ENCODE peak calls at places on chromosomes 6 and 20, in nine cellular contexts. One of them, this sample, is unnamed.

GRCh38 chr6:149891259-149891658 is 6.7 kb downstream of the RAET1E start:
- DNase-seq in dorsolateral prefrontal cortex: no peak
- DNase-seq in kidney epithelial cell: no peak
- DNase-seq in AG04450: no peak
- DNase-seq in GM13977: no peak
- DNase-seq in fibroblast of mammary gland: no peak
- DNase-seq in cardiac muscle cell: no peak
- DNase-seq in psoas muscle: no peak
- DNase-seq in WTC11: no peak
- DNase-seq in this sample: no peak

GRCh38 chr6:41286544-41287346 is at the start of gene TREM1:
- DNase-seq in dorsolateral prefrontal cortex: no peak
- DNase-seq in kidney epithelial cell: no peak
- DNase-seq in AG04450: no peak
- DNase-seq in GM13977: no peak
- DNase-seq in fibroblast of mammary gland: peak; percentile 92
- DNase-seq in cardiac muscle cell: no peak
- DNase-seq in psoas muscle: peak; percentile 65
- DNase-seq in WTC11: no peak
- DNase-seq in this sample: peak; percentile 64

GRCh38 chr20:50494428-50494827 is 15.8 kb upstream of the PTPN1 start:
- DNase-seq in dorsolateral prefrontal cortex: no peak
- DNase-seq in kidney epithelial cell: no peak
- DNase-seq in AG04450: no peak
- DNase-seq in GM13977: no peak
- DNase-seq in fibroblast of mammary gland: no peak
- DNase-seq in cardiac muscle cell: no peak
- DNase-seq in psoas muscle: no peak
- DNase-seq in WTC11: no peak
- DNase-seq in this sample: no peak

GRCh38 chr6:39885691-39886090 is 48.6 kb downstream of the MOCS1 start:
- DNase-seq in dorsolateral prefrontal cortex: no peak
- DNase-seq in kidney epithelial cell: no peak
- DNase-seq in AG04450: no peak
- DNase-seq in GM13977: no peak
- DNase-seq in fibroblast of mammary gland: no peak
- DNase-seq in cardiac muscle cell: no peak
- DNase-seq in psoas muscle: no peak
- DNase-seq in WTC11: no peak
- DNase-seq in this sample: no peak

GRCh38 chr20:34927736-34928135 is 27.9 kb downstream of the GSS start:
- DNase-seq in dorsolateral prefrontal cortex: no peak
- DNase-seq in kidney epithelial cell: no peak
- DNase-seq in AG04450: no peak
- DNase-seq in GM13977: no peak
- DNase-seq in fibroblast of mammary gland: no peak
- DNase-seq in cardiac muscle cell: no peak
- DNase-seq in psoas muscle: no peak
- DNase-seq in WTC11: no peak
- DNase-seq in this sample: peak; percentile 84

GRCh38 chr20:17621229-17621968 is 51.5 kb downstream of the DSTN start:
- DNase-seq in dorsolateral prefrontal cortex: peak; percentile 1
- DNase-seq in kidney epithelial cell: no peak
- DNase-seq in AG04450: no peak
- DNase-seq in GM13977: peak; percentile 9
- DNase-seq in fibroblast of mammary gland: no peak
- DNase-seq in cardiac muscle cell: no peak
- DNase-seq in psoas muscle: no peak
- DNase-seq in WTC11: peak; percentile 7
- DNase-seq in this sample: no peak

GRCh38 chr20:48750941-48751620 is 76.7 kb downstream of the PREX1 start:
- DNase-seq in dorsolateral prefrontal cortex: peak; percentile 70
- DNase-seq in kidney epithelial cell: no peak
- DNase-seq in AG04450: no peak
- DNase-seq in GM13977: no peak
- DNase-seq in fibroblast of mammary gland: no peak
- DNase-seq in cardiac muscle cell: no peak
- DNase-seq in psoas muscle: peak; percentile 63
- DNase-seq in WTC11: peak; percentile 76
- DNase-seq in this sample: no peak

GRCh38 chr6:87759491-87760010 is 57.5 kb upstream of the AKIRIN2 start:
- DNase-seq in dorsolateral prefrontal cortex: no peak
- DNase-seq in kidney epithelial cell: no peak
- DNase-seq in AG04450: no peak
- DNase-seq in GM13977: peak; percentile 34
- DNase-seq in fibroblast of mammary gland: no peak
- DNase-seq in cardiac muscle cell: no peak
- DNase-seq in psoas muscle: no peak
- DNase-seq in WTC11: no peak
- DNase-seq in this sample: no peak

GRCh38 chr20:61874421-61875068 is 191.1 kb downstream of the TAF4 start:
- DNase-seq in dorsolateral prefrontal cortex: no peak
- DNase-seq in kidney epithelial cell: no peak
- DNase-seq in AG04450: no peak
- DNase-seq in GM13977: no peak
- DNase-seq in fibroblast of mammary gland: peak; percentile 10
- DNase-seq in cardiac muscle cell: peak; percentile 43
- DNase-seq in psoas muscle: no peak
- DNase-seq in WTC11: peak; percentile 77
- DNase-seq in this sample: no peak

GRCh38 chr6:26474439-26474881 is 16.7 kb downstream of the BTN2A1 start:
- DNase-seq in dorsolateral prefrontal cortex: no peak
- DNase-seq in kidney epithelial cell: no peak
- DNase-seq in AG04450: no peak
- DNase-seq in GM13977: no peak
- DNase-seq in fibroblast of mammary gland: no peak
- DNase-seq in cardiac muscle cell: no peak
- DNase-seq in psoas muscle: no peak
- DNase-seq in WTC11: no peak
- DNase-seq in this sample: no peak

GRCh38 chr20:6562111-6562510 is 205.4 kb upstream of the BMP2 start:
- DNase-seq in dorsolateral prefrontal cortex: no peak
- DNase-seq in kidney epithelial cell: peak; percentile 38
- DNase-seq in AG04450: no peak
- DNase-seq in GM13977: no peak
- DNase-seq in fibroblast of mammary gland: peak; percentile 50
- DNase-seq in cardiac muscle cell: no peak
- DNase-seq in psoas muscle: no peak
- DNase-seq in WTC11: no peak
- DNase-seq in this sample: no peak

GRCh38 chr6:4351857-4352669 is 216.7 kb upstream of the ECI2 start:
- DNase-seq in dorsolateral prefrontal cortex: peak; percentile 76
- DNase-seq in kidney epithelial cell: peak; percentile 75
- DNase-seq in AG04450: peak; percentile 70
- DNase-seq in GM13977: no peak
- DNase-seq in fibroblast of mammary gland: peak; percentile 94
- DNase-seq in cardiac muscle cell: no peak
- DNase-seq in psoas muscle: peak; percentile 91
- DNase-seq in WTC11: no peak
- DNase-seq in this sample: peak; percentile 91
- TF ChIP-seq CTCF in dorsolateral prefrontal cortex: no peak
- TF ChIP-seq CTCF in kidney epithelial cell: no peak
- TF ChIP-seq CTCF in AG04450: no peak
- TF ChIP-seq CTCF in GM13977: no peak
- TF ChIP-seq CTCF in fibroblast of mammary gland: peak; percentile 2
- TF ChIP-seq CTCF in cardiac muscle cell: peak; percentile 12
- TF ChIP-seq CTCF in psoas muscle: no peak
- TF ChIP-seq CTCF in WTC11: no peak
- TF ChIP-seq CTCF in this sample: peak; percentile 35

GRCh38 chr6:57221191-57221935 is 744 bp downstream of the RAB23 start:
- DNase-seq in dorsolateral prefrontal cortex: peak; percentile 57
- DNase-seq in kidney epithelial cell: no peak
- DNase-seq in AG04450: no peak
- DNase-seq in GM13977: peak; percentile 68
- DNase-seq in fibroblast of mammary gland: peak; percentile 63
- DNase-seq in cardiac muscle cell: peak; percentile 83
- DNase-seq in psoas muscle: peak; percentile 82
- DNase-seq in WTC11: peak; percentile 88
- DNase-seq in this sample: peak; percentile 12
- TF ChIP-seq CTCF in dorsolateral prefrontal cortex: no peak
- TF ChIP-seq CTCF in kidney epithelial cell: peak; percentile 49
- TF ChIP-seq CTCF in AG04450: peak; percentile 48
- TF ChIP-seq CTCF in GM13977: no peak
- TF ChIP-seq CTCF in fibroblast of mammary gland: no peak
- TF ChIP-seq CTCF in cardiac muscle cell: peak; percentile 41
- TF ChIP-seq CTCF in psoas muscle: peak; percentile 32
- TF ChIP-seq CTCF in WTC11: no peak
- TF ChIP-seq CTCF in this sample: peak; percentile 71

GRCh38 chr6:1110164-1110563 is 201.7 kb upstream of the FOXQ1 start:
- DNase-seq in dorsolateral prefrontal cortex: no peak
- DNase-seq in kidney epithelial cell: no peak
- DNase-seq in AG04450: no peak
- DNase-seq in GM13977: no peak
- DNase-seq in fibroblast of mammary gland: no peak
- DNase-seq in cardiac muscle cell: no peak
- DNase-seq in psoas muscle: no peak
- DNase-seq in WTC11: no peak
- DNase-seq in this sample: peak; percentile 4
- TF ChIP-seq CTCF in dorsolateral prefrontal cortex: no peak
- TF ChIP-seq CTCF in kidney epithelial cell: no peak
- TF ChIP-seq CTCF in AG04450: no peak
- TF ChIP-seq CTCF in GM13977: no peak
- TF ChIP-seq CTCF in fibroblast of mammary gland: no peak
- TF ChIP-seq CTCF in cardiac muscle cell: no peak
- TF ChIP-seq CTCF in psoas muscle: no peak
- TF ChIP-seq CTCF in WTC11: no peak
- TF ChIP-seq CTCF in this sample: peak; percentile 49

DNA sequence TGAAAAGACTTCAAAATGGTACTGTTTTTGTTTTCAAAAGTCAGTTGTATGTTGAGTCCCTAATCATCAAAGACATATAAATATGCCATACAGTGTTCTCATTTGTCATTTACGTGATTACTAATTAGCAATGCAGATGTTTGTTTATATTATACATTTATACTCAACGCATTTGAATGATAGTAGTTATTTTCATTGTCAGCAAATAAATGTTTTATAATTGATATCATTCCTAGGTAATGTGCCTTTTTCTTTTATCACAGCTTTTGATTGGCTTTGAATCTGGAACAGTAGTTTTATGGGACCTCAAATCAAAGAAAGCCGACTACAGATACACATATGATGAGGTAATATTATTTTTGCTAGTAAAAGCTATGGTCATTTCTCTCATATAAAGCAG is 62.6 kb downstream of the STXBP5 start:
- DNase-seq in dorsolateral prefrontal cortex: no peak
- DNase-seq in kidney epithelial cell: no peak
- DNase-seq in AG04450: no peak
- DNase-seq in GM13977: no peak
- DNase-seq in fibroblast of mammary gland: no peak
- DNase-seq in cardiac muscle cell: no peak
- DNase-seq in psoas muscle: no peak
- DNase-seq in WTC11: no peak
- DNase-seq in this sample: no peak
- TF ChIP-seq CTCF in dorsolateral prefrontal cortex: no peak
- TF ChIP-seq CTCF in kidney epithelial cell: no peak
- TF ChIP-seq CTCF in AG04450: no peak
- TF ChIP-seq CTCF in GM13977: no peak
- TF ChIP-seq CTCF in fibroblast of mammary gland: no peak
- TF ChIP-seq CTCF in cardiac muscle cell: no peak
- TF ChIP-seq CTCF in psoas muscle: no peak
- TF ChIP-seq CTCF in WTC11: no peak
- TF ChIP-seq CTCF in this sample: no peak

GRCh38 chr6:116783852-116784251 is 18.3 kb upstream of the FAM162B start:
- DNase-seq in dorsolateral prefrontal cortex: no peak
- DNase-seq in kidney epithelial cell: no peak
- DNase-seq in AG04450: no peak
- DNase-seq in GM13977: no peak
- DNase-seq in fibroblast of mammary gland: peak; percentile 28
- DNase-seq in cardiac muscle cell: no peak
- DNase-seq in psoas muscle: no peak
- DNase-seq in WTC11: no peak
- DNase-seq in this sample: peak; percentile 35

GRCh38 chr6:116773886-116774285 is 8.4 kb upstream of the FAM162B start:
- DNase-seq in dorsolateral prefrontal cortex: no peak
- DNase-seq in kidney epithelial cell: no peak
- DNase-seq in AG04450: no peak
- DNase-seq in GM13977: no peak
- DNase-seq in fibroblast of mammary gland: no peak
- DNase-seq in cardiac muscle cell: no peak
- DNase-seq in psoas muscle: no peak
- DNase-seq in WTC11: no peak
- DNase-seq in this sample: no peak

DNA sequence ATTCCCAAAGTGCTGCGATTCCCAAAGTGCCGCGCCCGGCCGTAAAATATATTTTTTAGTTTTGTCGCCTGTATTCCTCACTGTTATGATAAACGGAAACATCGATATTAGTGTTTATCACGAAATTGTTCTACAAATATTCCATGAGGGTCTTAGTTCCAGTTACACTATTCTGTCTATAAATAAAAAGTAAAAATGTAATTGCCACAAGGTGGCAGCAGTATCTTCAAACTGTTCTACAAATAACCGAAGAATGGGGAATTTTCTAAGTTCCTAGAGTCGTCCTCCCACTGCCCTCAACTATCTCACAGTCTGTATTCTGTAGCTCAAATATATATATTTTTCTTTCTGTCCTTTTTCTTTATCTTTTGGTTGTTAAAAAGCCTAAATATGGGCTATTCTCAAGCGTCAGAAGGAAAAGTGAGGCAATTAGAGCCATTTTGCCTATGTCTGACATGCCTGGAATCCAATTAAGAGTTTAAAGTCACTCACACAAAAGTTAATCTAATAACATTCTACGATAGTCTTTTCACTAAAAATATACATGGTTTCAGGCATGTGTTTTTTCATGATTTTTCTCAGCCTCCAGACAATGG is 14.1 kb upstream of the FAM162B start:
- DNase-seq in dorsolateral prefrontal cortex: no peak
- DNase-seq in kidney epithelial cell: peak; percentile 4
- DNase-seq in AG04450: no peak
- DNase-seq in GM13977: no peak
- DNase-seq in fibroblast of mammary gland: peak; percentile 52
- DNase-seq in cardiac muscle cell: peak; percentile 52
- DNase-seq in psoas muscle: no peak
- DNase-seq in WTC11: no peak
- DNase-seq in this sample: peak; percentile 30
- TF ChIP-seq CTCF in dorsolateral prefrontal cortex: peak; percentile 46
- TF ChIP-seq CTCF in kidney epithelial cell: peak; percentile 40
- TF ChIP-seq CTCF in AG04450: peak; percentile 50
- TF ChIP-seq CTCF in GM13977: peak; percentile 48
- TF ChIP-seq CTCF in fibroblast of mammary gland: peak; percentile 46
- TF ChIP-seq CTCF in cardiac muscle cell: peak; percentile 32
- TF ChIP-seq CTCF in psoas muscle: peak; percentile 53
- TF ChIP-seq CTCF in WTC11: peak; percentile 20
- TF ChIP-seq CTCF in this sample: peak; percentile 81